ENCODE peak calls at places on chromosome 9, in seven cellular contexts. I is HepG2, M is neural progenitor cell, V is HCT116, K is PC-9, N is suprapubic skin, P is upper lobe of right lung. O is an unnamed sample.

GRCh38 chr9:34510032-34510431 is 12.8 kb downstream of the ENHO start:
- DNase-seq in I (no peak), M (no peak), V (no peak), K (no peak), N (no peak), P (no peak), O (peak; percentile 25)

GRCh38 chr9:16387382-16387781 is 483.1 kb downstream of the BNC2 start:
- DNase-seq in I (no peak), M (no peak), V (no peak), K (no peak), N (no peak), P (no peak), O (no peak)

GRCh38 chr9:29830815-29831214 is 2257.5 kb upstream of the C9orf72 start:
- DNase-seq in I (peak; percentile 43), M (peak; percentile 74), V (peak; percentile 24), K (no peak), N (no peak), P (no peak), O (peak; percentile 40)

GRCh38 chr9:89604463-89605180 is at the start of gene GADD45G:
- DNase-seq in I (no peak), M (peak; percentile 98), V (no peak), K (no peak), N (peak; percentile 93), P (peak; percentile 96), O (peak; percentile 83)

GRCh38 chr9:32672478-32672877 is 37.0 kb upstream of the TAF1L start:
- DNase-seq in I (no peak), M (no peak), V (no peak), K (peak; percentile 81), N (no peak), P (no peak), O (no peak)

GRCh38 chr9:87853289-87853688 is 29.4 kb upstream of the SPATA31E1 start:
- DNase-seq in I (no peak), M (no peak), V (no peak), K (no peak), N (no peak), P (peak; percentile 69), O (no peak)

GRCh38 chr9:97046228-97046627 is 7.3 kb upstream of the CTSV start:
- DNase-seq in I (peak; percentile 36), M (no peak), V (peak; percentile 83), K (peak; percentile 99), N (peak; percentile 66), P (peak; percentile 80), O (peak; percentile 89)

GRCh38 chr9:36903541-36904435 is 130.3 kb downstream of the PAX5 start:
- DNase-seq in I (peak; percentile 12), M (no peak), V (peak; percentile 38), K (peak; percentile 65), N (no peak), P (no peak), O (no peak)

GRCh38 chr9:32500768-32501167 is 25.2 kb downstream of the RIGI start:
- DNase-seq in I (peak; percentile 12), M (no peak), V (no peak), K (peak; percentile 55), N (no peak), P (no peak), O (no peak)

GRCh38 chr9:1429328-1429727 is 379.2 kb downstream of the DMRT2 start:
- DNase-seq in I (peak; percentile 39), M (no peak), V (no peak), K (no peak), N (no peak), P (no peak), O (peak; percentile 43)

GRCh38 chr9:122092611-122093506 is at the start of gene TTLL11:
- DNase-seq in I (peak; percentile 85), M (peak; percentile 97), V (peak; percentile 82), K (peak; percentile 82), N (peak; percentile 98), P (peak; percentile 98), O (peak; percentile 95)

GRCh38 chr9:36407122-36407723 is 7.2 kb upstream of the RNF38 start:
- DNase-seq in I (peak; percentile 63), M (peak; percentile 77), V (peak; percentile 50), K (peak; percentile 47), N (no peak), P (no peak), O (peak; percentile 67)

GRCh38 chr9:116124472-116125040 is 29.0 kb upstream of the PAPPA start:
- DNase-seq in I (no peak), M (no peak), V (no peak), K (no peak), N (no peak), P (no peak), O (no peak)

GRCh38 chr9:1994180-1994579 is 21.0 kb upstream of the SMARCA2 start:
- DNase-seq in I (no peak), M (no peak), V (no peak), K (no peak), N (no peak), P (no peak), O (no peak)

GRCh38 chr9:15144567-15145174 is 162.3 kb downstream of the TTC39B start:
- DNase-seq in I (no peak), M (no peak), V (peak; percentile 8), K (peak; percentile 77), N (no peak), P (no peak), O (no peak)

GRCh38 chr9:89154651-89155336 is 23.8 kb downstream of the SHC3 start:
- DNase-seq in I (no peak), M (no peak), V (peak; percentile 51), K (peak; percentile 82), N (no peak), P (no peak), O (no peak)

GRCh38 chr9:16515879-16516289 is 354.6 kb downstream of the BNC2 start:
- DNase-seq in I (no peak), M (peak; percentile 72), V (no peak), K (no peak), N (no peak), P (no peak), O (no peak)

GRCh38 chr9:5269249-5269715 is 35.2 kb downstream of the RLN2 start:
- DNase-seq in I (peak; percentile 38), M (peak; percentile 18), V (no peak), K (peak; percentile 33), N (no peak), P (no peak), O (peak; percentile 15)

GRCh38 chr9:28820741-28821140 is 1247.5 kb upstream of the C9orf72 start:
- DNase-seq in I (no peak), M (no peak), V (no peak), K (no peak), N (no peak), P (no peak), O (no peak)

GRCh38 chr9:104087894-104088293 is 6.2 kb upstream of the SMC2 start:
- DNase-seq in I (no peak), M (no peak), V (no peak), K (no peak), N (no peak), P (no peak), O (no peak)

GRCh38 chr9:130681769-130682489 is 11.7 kb upstream of the EXOSC2 start:
- DNase-seq in I (no peak), M (peak; percentile 61), V (no peak), K (no peak), N (no peak), P (no peak), O (no peak)

GRCh38 chr9:36456480-36457115 is 56.5 kb upstream of the RNF38 start:
- DNase-seq in I (no peak), M (no peak), V (no peak), K (no peak), N (no peak), P (no peak), O (no peak)

DNA sequence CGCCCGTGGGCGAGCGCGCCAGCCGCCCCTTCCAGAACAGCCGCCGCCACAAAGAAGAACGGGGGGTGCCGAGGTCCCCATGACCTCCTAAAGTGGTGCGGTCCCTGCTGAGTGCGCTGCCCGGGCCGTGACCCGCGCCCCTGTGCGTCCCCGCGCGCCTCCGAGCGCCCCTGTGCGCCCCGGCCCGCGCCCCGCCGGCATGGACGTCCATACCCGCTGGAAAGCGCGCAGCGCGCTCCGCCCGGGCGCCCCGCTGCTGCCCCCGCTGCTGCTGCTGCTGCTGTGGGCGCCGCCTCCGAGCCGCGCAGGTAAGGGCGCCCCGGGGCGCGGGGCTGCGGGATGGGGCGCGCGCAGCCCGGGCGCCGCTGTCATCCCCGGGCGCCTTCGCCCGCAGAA is 384 bp downstream of the COL5A1 start:
- DNase-seq in I (no peak), M (peak; percentile 37), V (no peak), K (no peak), N (no peak), P (no peak), O (no peak)
- H3K4me3 ChIP-seq in I (no peak overlapping the region), M (peak overlapping the region; percentile 73), V (no peak overlapping the region), K (peak overlapping the region; percentile 41), N (peak overlapping the region; percentile 84), P (peak overlapping the region; percentile 54), O (peak overlapping the region; percentile 62)

DNA sequence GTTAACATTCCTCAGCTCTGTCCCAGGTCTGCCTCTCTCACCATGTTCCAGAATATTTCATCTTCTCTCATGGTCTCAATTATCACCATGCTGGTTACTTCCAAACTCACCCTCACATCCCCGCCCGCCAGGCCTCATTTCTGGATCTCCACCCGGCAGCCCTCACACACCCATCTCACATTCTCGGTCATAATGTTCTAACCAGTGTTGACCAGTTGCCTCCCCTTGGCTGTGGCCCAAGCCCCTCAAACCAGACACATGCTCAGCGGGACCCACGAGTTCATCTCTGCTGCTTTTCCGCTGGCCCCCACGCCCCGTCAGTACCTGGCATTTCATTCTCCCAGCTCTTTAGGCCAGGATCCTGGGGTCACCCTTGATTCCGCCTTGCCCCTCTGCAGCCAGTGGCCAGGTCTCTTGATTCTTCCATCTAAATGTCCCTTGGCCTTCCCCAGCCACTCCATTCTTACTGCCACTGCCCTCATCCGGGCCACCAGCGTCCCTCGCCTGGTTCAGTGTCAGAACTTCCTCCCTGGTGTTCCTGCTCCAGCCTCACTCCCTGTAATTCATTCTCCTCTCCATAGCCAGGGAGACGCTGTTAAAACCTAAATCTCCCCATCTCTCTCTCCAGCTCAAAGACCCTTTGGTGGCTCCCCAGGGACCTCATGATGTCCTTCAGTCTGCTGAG is 141.7 kb downstream of the MVB12B start:
- DNase-seq in I (no peak), M (no peak), V (no peak), K (no peak), N (peak; percentile 86), P (peak; percentile 49), O (no peak)
- H3K4me1 ChIP-seq in I (no peaks in the 10 kb centered on the region), M (peaks cover 36% of the 10 kb centered on the region), V (peaks cover 3% of the 10 kb centered on the region), K (no peaks in the 10 kb centered on the region), N (peaks cover 53% of the 10 kb centered on the region), P (peaks cover 30% of the 10 kb centered on the region), O (no peaks in the 10 kb centered on the region)

GRCh38 chr9:95480346-95480745 is 36.4 kb downstream of the PTCH1 start:
- DNase-seq in I (no peak), M (no peak), V (no peak), K (no peak), N (no peak), P (no peak), O (no peak)
- H3K36me3 ChIP-seq in I (peaks cover 19% of the 10 kb centered on the region), M (peaks cover 12% of the 10 kb centered on the region), V (peaks cover 7% of the 10 kb centered on the region), K (peaks cover 10% of the 10 kb centered on the region), N (peaks cover 51% of the 10 kb centered on the region), P (peaks cover 52% of the 10 kb centered on the region), O (peaks cover 3% of the 10 kb centered on the region)

DNA sequence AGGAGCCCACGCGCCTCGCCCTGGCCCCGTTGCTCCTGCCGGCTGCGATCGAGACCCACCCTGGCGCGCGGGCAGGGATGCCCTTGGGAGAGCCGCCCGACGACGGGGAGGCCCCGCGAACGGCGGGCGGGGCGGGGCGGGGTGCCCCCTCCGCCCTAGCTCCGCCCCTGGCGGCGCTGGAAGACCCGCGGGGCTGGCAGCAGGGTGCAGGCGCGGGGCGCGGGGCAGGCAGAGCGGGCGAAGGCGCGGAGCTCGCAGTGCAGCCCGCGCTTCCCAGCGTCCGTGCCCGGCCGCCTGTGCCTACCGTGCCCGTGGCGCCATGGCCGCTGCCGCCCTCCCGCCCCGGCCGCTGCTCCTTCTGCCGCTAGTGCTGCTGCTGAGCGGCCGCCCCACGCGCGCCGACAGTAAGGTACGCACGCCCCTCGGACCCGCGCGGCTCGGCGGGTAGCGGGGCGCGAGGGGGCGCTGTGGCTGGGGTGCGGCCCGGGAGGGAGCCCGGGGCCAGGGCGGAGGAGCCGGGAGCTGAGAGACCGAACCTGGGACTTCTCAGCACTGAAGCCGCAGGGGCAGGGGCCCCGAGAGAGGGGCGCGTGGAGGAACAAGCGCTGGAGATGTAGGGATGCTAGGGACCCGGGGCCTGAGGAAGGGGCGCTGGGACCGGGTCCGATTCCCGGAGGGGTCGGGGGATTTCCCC is at the start of gene OLFML2A:
- DNase-seq in I (no peak), M (peak; percentile 78), V (no peak), K (no peak), N (no peak), P (peak; percentile 67), O (no peak)
- H3K4me3 ChIP-seq in I (peak within 1 kb of the TSS; percentile 72), M (peak within 1 kb of the TSS; percentile 63), V (peak within 1 kb of the TSS; percentile 64), K (peak within 1 kb of the TSS; percentile 51), N (peak within 1 kb of the TSS; percentile 55), P (peak within 1 kb of the TSS; percentile 54), O (peak within 1 kb of the TSS; percentile 42)